ENCODE peak calls at places on chromosomes 12 and 14, in five cellular contexts. E is stomach, A is SW480, P is endothelial cell, T is caudate nucleus. B is an unnamed sample.

GRCh38 chr12:3921142-3921520 is 47.9 kb upstream of the PARP11 start:
- DNase-seq in A (no peak), P (no peak), T (no peak), E (no peak), B (no peak)

GRCh38 chr14:104120281-104120741 is 18.1 kb upstream of the KIF26A start:
- DNase-seq in P (no peak), T (no peak), E (peak; percentile 23), A (no peak), B (no peak)

GRCh38 chr12:79300199-79300568 is 390.6 kb downstream of the PAWR start:
- DNase-seq in T (no peak), E (no peak), A (no peak), P (no peak), B (no peak)

GRCh38 chr12:15014708-15015107 is 41.9 kb downstream of the PDE6H start:
- DNase-seq in T (no peak), P (no peak), E (no peak), A (no peak), B (no peak)

GRCh38 chr12:53578783-53579182 is 47.4 kb downstream of the ATF7 start:
- DNase-seq in P (no peak), E (no peak), A (no peak), T (no peak), B (no peak)

GRCh38 chr14:38481939-38482678 is 226.2 kb upstream of the CLEC14A start:
- DNase-seq in P (no peak), E (no peak), A (no peak), T (no peak), B (no peak)

GRCh38 chr12:86137936-86138335 is 118.3 kb downstream of the MGAT4C start:
- DNase-seq in T (no peak), P (no peak), A (no peak), E (no peak), B (no peak)

GRCh38 chr14:99274346-99275221 is 2.6 kb upstream of the BCL11B start:
- DNase-seq in E (peak; percentile 29), A (peak; percentile 92), P (peak; percentile 75), T (no peak), B (peak; percentile 96)

GRCh38 chr12:63151061-63151897 is at the start of gene AVPR1A:
- DNase-seq in T (no peak), E (no peak), A (no peak), P (no peak), B (peak; percentile 5)

GRCh38 chr14:55180006-55180405 is 11.4 kb downstream of the DLGAP5 start:
- DNase-seq in E (no peak), T (no peak), A (no peak), P (no peak), B (no peak)

GRCh38 chr12:113161415-113162016 is 12.0 kb downstream of the CFAP73 start:
- DNase-seq in P (peak; percentile 58), E (no peak), T (peak; percentile 67), A (peak; percentile 63), B (peak; percentile 18)

GRCh38 chr14:50230601-50231474 is 540 bp downstream of the SOS2 start:
- DNase-seq in P (peak; percentile 51), A (peak; percentile 53), E (peak; percentile 41), T (peak; percentile 29), B (peak; percentile 40)

GRCh38 chr14:72291908-72292688 is 359.9 kb downstream of the RGS6 start:
- DNase-seq in A (peak; percentile 60), E (no peak), T (no peak), P (peak; percentile 55), B (no peak)

GRCh38 chr12:111445311-111446043 is 39.8 kb downstream of the SH2B3 start:
- DNase-seq in A (no peak), E (peak; percentile 24), P (no peak), T (no peak), B (no peak)

GRCh38 chr12:4153343-4153892 is 120.1 kb upstream of the CCND2 start:
- DNase-seq in T (no peak), E (no peak), P (no peak), A (no peak), B (no peak)

GRCh38 chr12:74365178-74365964 is 172.3 kb upstream of the ATXN7L3B start:
- DNase-seq in T (no peak), E (no peak), P (peak; percentile 8), A (peak; percentile 27), B (peak; percentile 28)

GRCh38 chr12:45289245-45290217 is 73.6 kb downstream of the ANO6 start:
- DNase-seq in E (no peak), T (no peak), A (no peak), P (no peak), B (no peak)

GRCh38 chr14:68794130-68794855 is 1.4 kb upstream of the ZFP36L1 start:
- DNase-seq in A (peak; percentile 95), E (peak; percentile 85), T (no peak), P (peak; percentile 60), B (peak; percentile 26)

GRCh38 chr12:96751626-96752025 is 155.4 kb upstream of the NEDD1 start:
- DNase-seq in T (no peak), A (no peak), E (no peak), P (no peak), B (no peak)

GRCh38 chr14:87667661-87668060 is 325.3 kb downstream of the GALC start:
- DNase-seq in T (no peak), P (no peak), A (no peak), E (no peak), B (no peak)

GRCh38 chr12:121295746-121296617 is 527 bp downstream of the CAMKK2 start:
- DNase-seq in P (peak; percentile 27), E (no peak), T (peak; percentile 58), A (peak; percentile 28), B (no peak)

GRCh38 chr14:77044776-77045569 is 16.5 kb upstream of the IRF2BPL start:
- DNase-seq in P (no peak), A (no peak), T (no peak), E (no peak), B (no peak)